ENCODE peak calls at places on chromosomes 4 and X, in four cellular contexts. One of them, this sample, is unnamed.

GRCh38 chr4:8364141-8364540 is 76.4 kb downstream of the ACOX3 start:
- DNase-seq in cardiac muscle cell: no peak
- DNase-seq in A549: no peak
- DNase-seq in PC-3: peak
- DNase-seq in this sample: no peak

GRCh38 chrX:74535211-74535621 is 79.2 kb downstream of the RLIM start:
- DNase-seq in cardiac muscle cell: peak
- DNase-seq in PC-3: peak
- DNase-seq in A549: peak
- DNase-seq in this sample: peak

GRCh38 chr4:7041851-7042696 is 1.1 kb upstream of the TADA2B start:
- DNase-seq in cardiac muscle cell: no peak
- DNase-seq in PC-3: peak
- DNase-seq in A549: no peak
- DNase-seq in this sample: peak

GRCh38 chr4:107823870-107824366 is 814 bp upstream of the SGMS2 start:
- DNase-seq in PC-3: no peak
- DNase-seq in cardiac muscle cell: peak
- DNase-seq in A549: no peak
- DNase-seq in this sample: no peak

GRCh38 chr4:141912831-141913230 is 276.4 kb downstream of the IL15 start:
- DNase-seq in A549: no peak
- DNase-seq in cardiac muscle cell: peak
- DNase-seq in PC-3: no peak
- DNase-seq in this sample: no peak

GRCh38 chr4:1398686-1399507 is 7.3 kb downstream of the NKX1-1 start:
- DNase-seq in PC-3: no peak
- DNase-seq in A549: no peak
- DNase-seq in cardiac muscle cell: no peak
- DNase-seq in this sample: no peak

GRCh38 chr4:119652978-119653377 is 24.4 kb upstream of the PDE5A start:
- DNase-seq in cardiac muscle cell: no peak
- DNase-seq in A549: no peak
- DNase-seq in PC-3: peak
- DNase-seq in this sample: no peak

GRCh38 chr4:47662975-47663374 is 174.9 kb downstream of the CORIN start:
- DNase-seq in A549: peak
- DNase-seq in cardiac muscle cell: peak
- DNase-seq in PC-3: peak
- DNase-seq in this sample: no peak

GRCh38 chr4:110088670-110089069 is 109.7 kb downstream of the ELOVL6 start:
- DNase-seq in cardiac muscle cell: no peak
- DNase-seq in PC-3: peak
- DNase-seq in A549: peak
- DNase-seq in this sample: no peak

GRCh38 chrX:150688911-150689451 is 4.2 kb upstream of the MTMR1 start:
- DNase-seq in A549: peak
- DNase-seq in cardiac muscle cell: no peak
- DNase-seq in PC-3: peak
- DNase-seq in this sample: no peak

GRCh38 chr4:155759372-155760252 is 791 bp downstream of the GUCY1B1 start:
- DNase-seq in cardiac muscle cell: peak
- DNase-seq in PC-3: peak
- DNase-seq in A549: peak
- DNase-seq in this sample: peak

GRCh38 chrX:77087529-77088169 is 359.5 kb upstream of the FGF16 start:
- DNase-seq in A549: peak
- DNase-seq in cardiac muscle cell: no peak
- DNase-seq in PC-3: peak
- DNase-seq in this sample: no peak

GRCh38 chr4:20251061-20251795 is 477 bp upstream of the SLIT2 start:
- DNase-seq in PC-3: peak
- DNase-seq in cardiac muscle cell: no peak
- DNase-seq in A549: no peak
- DNase-seq in this sample: no peak

GRCh38 chr4:86302242-86302641 is 57.6 kb downstream of the MAPK10 start:
- DNase-seq in PC-3: no peak
- DNase-seq in cardiac muscle cell: no peak
- DNase-seq in A549: no peak
- DNase-seq in this sample: no peak

GRCh38 chr4:24800273-24800880 is 5.0 kb downstream of the SOD3 start:
- DNase-seq in A549: no peak
- DNase-seq in PC-3: no peak
- DNase-seq in cardiac muscle cell: no peak
- DNase-seq in this sample: no peak

GRCh38 chr4:48594185-48594584 is 104.1 kb downstream of the ZAR1 start:
- DNase-seq in A549: no peak
- DNase-seq in cardiac muscle cell: no peak
- DNase-seq in PC-3: no peak
- DNase-seq in this sample: no peak

GRCh38 chr4:21869978-21870745 is 78.4 kb downstream of the KCNIP4 start:
- DNase-seq in PC-3: no peak
- DNase-seq in cardiac muscle cell: no peak
- DNase-seq in A549: no peak
- DNase-seq in this sample: no peak

GRCh38 chr4:1807258-1807777 is 14.2 kb downstream of the FGFR3 start:
- DNase-seq in A549: peak
- DNase-seq in PC-3: no peak
- DNase-seq in cardiac muscle cell: no peak
- DNase-seq in this sample: no peak

GRCh38 chrX:153900806-153901752 is 3.4 kb upstream of the AVPR2 start:
- DNase-seq in cardiac muscle cell: peak
- DNase-seq in PC-3: peak
- DNase-seq in A549: peak
- DNase-seq in this sample: peak

GRCh38 chr4:144948009-144948408 is 150.0 kb downstream of the ANAPC10 start:
- DNase-seq in PC-3: no peak
- DNase-seq in cardiac muscle cell: peak
- DNase-seq in A549: no peak
- DNase-seq in this sample: no peak

GRCh38 chrX:18674417-18674787 is 2.5 kb upstream of the RS1 start:
- DNase-seq in PC-3: no peak
- DNase-seq in cardiac muscle cell: no peak
- DNase-seq in A549: no peak
- DNase-seq in this sample: peak
- TF ChIP-seq CTCF in PC-3: no peak
- TF ChIP-seq CTCF in cardiac muscle cell: no peak
- TF ChIP-seq CTCF in A549: no peak
- TF ChIP-seq CTCF in this sample: no peak

GRCh38 chr4:189084671-189085070 is 856.0 kb upstream of the FRG1 start:
- DNase-seq in cardiac muscle cell: no peak
- DNase-seq in PC-3: no peak
- DNase-seq in A549: peak
- DNase-seq in this sample: no peak
- TF ChIP-seq CTCF in cardiac muscle cell: no peak
- TF ChIP-seq CTCF in PC-3: no peak
- TF ChIP-seq CTCF in A549: no peak
- TF ChIP-seq CTCF in this sample: no peak

GRCh38 chr4:153434190-153434589 is 32.0 kb upstream of the TMEM131L start:
- DNase-seq in PC-3: no peak
- DNase-seq in cardiac muscle cell: no peak
- DNase-seq in A549: no peak
- DNase-seq in this sample: no peak
- TF ChIP-seq CTCF in PC-3: no peak
- TF ChIP-seq CTCF in cardiac muscle cell: no peak
- TF ChIP-seq CTCF in A549: no peak
- TF ChIP-seq CTCF in this sample: no peak

GRCh38 chr4:60020389-60020788 is 1179.7 kb upstream of the ADGRL3 start:
- DNase-seq in PC-3: no peak
- DNase-seq in cardiac muscle cell: peak
- DNase-seq in A549: no peak
- DNase-seq in this sample: no peak

GRCh38 chr4:60019946-60020345 is 1180.2 kb upstream of the ADGRL3 start:
- DNase-seq in PC-3: no peak
- DNase-seq in cardiac muscle cell: peak
- DNase-seq in A549: no peak
- DNase-seq in this sample: no peak

GRCh38 chr4:60013458-60013857 is 1186.7 kb upstream of the ADGRL3 start:
- DNase-seq in A549: no peak
- DNase-seq in cardiac muscle cell: no peak
- DNase-seq in PC-3: no peak
- DNase-seq in this sample: no peak

DNA sequence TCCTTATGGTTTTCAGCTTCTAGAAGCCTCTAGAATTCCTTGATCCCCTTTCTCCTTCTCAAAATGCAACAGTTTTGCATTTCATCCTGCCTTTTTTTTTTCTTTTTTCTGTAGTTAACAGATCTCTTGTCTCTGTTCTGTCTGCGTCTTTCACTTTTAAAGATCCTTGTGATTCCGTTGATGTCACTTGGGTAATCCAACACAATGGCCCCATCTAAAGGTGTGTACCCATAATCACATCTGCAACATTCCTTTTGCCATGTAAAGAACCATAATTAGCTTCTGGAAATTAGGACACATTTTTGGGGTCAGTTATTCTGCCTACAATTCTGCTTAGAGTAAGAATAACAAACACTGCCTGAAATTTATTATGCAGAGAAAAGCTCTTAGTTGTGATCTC is 1180.9 kb upstream of the ADGRL3 start:
- DNase-seq in A549: no peak
- DNase-seq in cardiac muscle cell: no peak
- DNase-seq in PC-3: no peak
- DNase-seq in this sample: no peak
- TF ChIP-seq CTCF in A549: no peak
- TF ChIP-seq CTCF in cardiac muscle cell: no peak
- TF ChIP-seq CTCF in PC-3: no peak
- TF ChIP-seq CTCF in this sample: no peak

This sample was measured in GM10248.